ENCODE peak calls at places on chromosomes 12 and 14, in eight cellular contexts. S is glutamatergic neuron, A is pancreas, D is kidney epithelial cell, Z is spleen, E is IMR-90, L is testis, U is stomach. N is an unnamed sample.
A peak's percentile ranks its signal among the peaks of the same experiment; 100 is the strongest.

GRCh38 chr12:59624732-59625455 is 29.1 kb downstream of the SLC16A7 start:
- DNase-seq in D (no peak), L (no peak), E (no peak), U (no peak), A (no peak), Z (no peak), S (peak; percentile 28), N (no peak)

GRCh38 chr14:60951781-60952435 is 29.0 kb downstream of the TRMT5 start:
- DNase-seq in U (no peak), E (no peak), Z (no peak), S (no peak), L (no peak), A (no peak), D (no peak), N (no peak)

GRCh38 chr12:14776236-14776959 is 26.9 kb downstream of the WBP11 start:
- DNase-seq in D (no peak), A (no peak), E (peak; percentile 29), U (no peak), S (no peak), L (no peak), Z (no peak), N (no peak)

GRCh38 chr14:100608586-100609330 is 21.5 kb upstream of the BEGAIN start:
- DNase-seq in E (no peak), D (no peak), A (no peak), L (peak; percentile 35), Z (no peak), S (no peak), U (no peak), N (no peak)

GRCh38 chr12:30064906-30065305 is 281.2 kb upstream of the TMTC1 start:
- DNase-seq in Z (no peak), U (no peak), A (no peak), S (no peak), E (no peak), D (no peak), L (no peak), N (no peak)

GRCh38 chr12:113781415-113782198 is 184.5 kb downstream of the RBM19 start:
- DNase-seq in E (peak; percentile 59), Z (no peak), D (no peak), L (no peak), S (no peak), A (no peak), U (no peak), N (no peak)

GRCh38 chr12:7859552-7859951 is 13.2 kb downstream of the SLC2A14 start:
- DNase-seq in U (no peak), L (no peak), D (no peak), S (no peak), E (peak; percentile 81), A (no peak), Z (no peak), N (no peak)

GRCh38 chr12:53287741-53288216 is 7.6 kb upstream of the PFDN5 start:
- DNase-seq in D (no peak), U (peak; percentile 74), Z (peak; percentile 91), A (no peak), L (peak; percentile 78), S (peak; percentile 84), E (peak; percentile 61), N (peak; percentile 56)

GRCh38 chr12:54360717-54361456 is 3.4 kb downstream of the GPR84 start:
- DNase-seq in L (peak; percentile 92), Z (peak; percentile 86), A (peak; percentile 85), S (peak; percentile 94), E (peak; percentile 82), D (peak; percentile 48), U (peak; percentile 87), N (peak; percentile 88)

GRCh38 chr12:114673169-114673833 is 10.7 kb downstream of the TBX3 start:
- DNase-seq in Z (no peak), D (no peak), A (no peak), L (no peak), S (no peak), U (no peak), E (peak; percentile 93), N (no peak)

GRCh38 chr14:75274899-75275569 is 3.6 kb upstream of the FOS start:
- DNase-seq in L (peak; percentile 64), E (peak; percentile 96), U (no peak), D (no peak), Z (peak; percentile 90), S (no peak), A (no peak), N (no peak)

GRCh38 chr14:65958664-65959562 is 527.3 kb upstream of the CCDC196 start:
- DNase-seq in E (peak; percentile 18), A (no peak), L (no peak), U (no peak), Z (no peak), S (no peak), D (no peak), N (no peak)

GRCh38 chr12:100229036-100229635 is 28.5 kb downstream of the ACTR6 start:
- DNase-seq in U (no peak), E (peak; percentile 13), Z (no peak), A (no peak), S (no peak), D (no peak), L (no peak), N (no peak)

GRCh38 chr12:95548539-95549391 is 2.5 kb downstream of the USP44 start:
- DNase-seq in S (peak; percentile 74), Z (peak; percentile 89), U (peak; percentile 48), A (peak; percentile 82), L (peak; percentile 70), D (no peak), E (peak; percentile 64), N (peak; percentile 58)

GRCh38 chr14:21171128-21171527 is 15.3 kb upstream of the OR5AU1 start:
- DNase-seq in Z (no peak), D (no peak), A (no peak), S (no peak), U (no peak), L (no peak), E (no peak), N (no peak)

GRCh38 chr12:50024227-50024626 is 1.1 kb downstream of the RACGAP1 start:
- DNase-seq in D (no peak), S (no peak), A (no peak), Z (no peak), E (no peak), L (no peak), U (no peak), N (no peak)

GRCh38 chr12:50022903-50023302 is 2.4 kb downstream of the RACGAP1 start:
- DNase-seq in E (no peak), S (no peak), L (no peak), D (no peak), Z (no peak), A (no peak), U (no peak), N (no peak)

GRCh38 chr12:50025187-50026059 is at the start of gene RACGAP1:
- DNase-seq in Z (peak; percentile 96), L (peak; percentile 96), U (peak; percentile 96), D (peak; percentile 83), E (peak; percentile 98), S (peak; percentile 92), A (peak; percentile 98), N (peak; percentile 87)

GRCh38 chr12:50024804-50025186 is 499 bp downstream of the RACGAP1 start:
- DNase-seq in A (no peak), Z (no peak), S (no peak), D (no peak), U (no peak), E (no peak), L (peak; percentile 17), N (no peak)

DNA sequence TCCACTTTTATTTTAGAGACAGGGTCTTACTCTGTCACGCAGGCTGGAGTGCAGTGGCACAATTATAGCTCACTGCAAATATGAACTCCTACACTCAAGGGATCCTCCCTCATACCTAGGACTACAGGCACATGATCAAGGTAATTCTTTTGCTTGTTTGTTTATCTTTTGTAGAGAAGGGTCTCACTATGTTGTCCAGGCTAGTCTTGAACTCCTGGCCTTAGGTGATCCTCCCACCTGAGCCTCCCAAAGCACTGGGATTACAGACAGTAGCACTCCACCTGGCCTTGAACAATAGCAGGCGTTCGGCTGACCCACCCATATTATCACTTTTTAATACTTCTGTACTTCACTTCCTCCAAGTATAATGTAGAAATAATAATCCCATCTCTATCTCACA is 1.4 kb upstream of the RACGAP1 start:
- DNase-seq in A (no peak), Z (peak; percentile 5), E (no peak), L (no peak), S (no peak), U (no peak), D (no peak), N (no peak)
- TF ChIP-seq CTCF in A (no peak), Z (no peak), E (no peak), L (no peak), S (no peak), U (no peak), D (no peak), N (no peak)

DNA sequence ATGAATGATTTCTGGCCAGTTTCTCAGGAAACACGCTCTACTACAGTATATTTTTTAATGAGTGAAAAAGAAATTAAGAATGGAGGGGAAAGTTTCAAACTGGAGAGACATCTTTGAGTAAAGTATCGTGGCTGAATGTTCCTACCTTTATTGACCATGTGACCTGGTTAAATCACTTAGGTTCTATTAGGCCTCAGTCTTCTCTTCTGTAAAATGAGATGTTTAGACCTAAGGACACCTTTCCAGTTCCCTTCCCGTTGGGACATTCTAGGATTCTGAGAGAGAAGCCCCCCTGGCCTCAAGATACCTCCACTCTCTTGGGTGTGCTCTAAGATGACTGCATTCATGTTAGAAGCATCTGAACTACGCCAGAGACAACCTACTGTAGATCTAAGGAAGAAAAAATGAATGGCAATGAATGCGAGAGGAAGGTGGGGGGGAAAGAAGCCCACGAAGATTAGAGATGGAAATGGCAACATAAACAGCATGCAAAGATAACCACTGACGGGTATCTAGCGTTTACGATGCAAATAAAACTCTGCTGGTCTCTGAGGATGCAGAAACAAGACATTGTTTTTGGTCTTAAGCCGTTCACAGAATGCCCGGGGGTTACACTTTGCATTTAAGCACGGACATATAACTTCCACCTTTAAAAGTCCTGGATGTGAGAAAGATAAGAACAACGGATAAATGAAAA is 632 bp upstream of the CPSF6 start:
- DNase-seq in S (no peak), D (no peak), L (no peak), Z (no peak), U (no peak), E (no peak), A (no peak), N (no peak)
- TF ChIP-seq CTCF in S (no peak), D (no peak), L (no peak), Z (no peak), U (no peak), E (no peak), A (no peak), N (no peak)

GRCh38 chr12:132163911-132164288 is 19.6 kb downstream of the NOC4L start:
- DNase-seq in D (no peak), A (no peak), Z (peak; percentile 66), U (no peak), E (no peak), S (peak; percentile 22), L (no peak), N (no peak)
- TF ChIP-seq CTCF in D (no peak), A (no peak), Z (no peak), U (peak; percentile 14), E (no peak), S (peak; percentile 45), L (no peak), N (peak; percentile 46)

DNA sequence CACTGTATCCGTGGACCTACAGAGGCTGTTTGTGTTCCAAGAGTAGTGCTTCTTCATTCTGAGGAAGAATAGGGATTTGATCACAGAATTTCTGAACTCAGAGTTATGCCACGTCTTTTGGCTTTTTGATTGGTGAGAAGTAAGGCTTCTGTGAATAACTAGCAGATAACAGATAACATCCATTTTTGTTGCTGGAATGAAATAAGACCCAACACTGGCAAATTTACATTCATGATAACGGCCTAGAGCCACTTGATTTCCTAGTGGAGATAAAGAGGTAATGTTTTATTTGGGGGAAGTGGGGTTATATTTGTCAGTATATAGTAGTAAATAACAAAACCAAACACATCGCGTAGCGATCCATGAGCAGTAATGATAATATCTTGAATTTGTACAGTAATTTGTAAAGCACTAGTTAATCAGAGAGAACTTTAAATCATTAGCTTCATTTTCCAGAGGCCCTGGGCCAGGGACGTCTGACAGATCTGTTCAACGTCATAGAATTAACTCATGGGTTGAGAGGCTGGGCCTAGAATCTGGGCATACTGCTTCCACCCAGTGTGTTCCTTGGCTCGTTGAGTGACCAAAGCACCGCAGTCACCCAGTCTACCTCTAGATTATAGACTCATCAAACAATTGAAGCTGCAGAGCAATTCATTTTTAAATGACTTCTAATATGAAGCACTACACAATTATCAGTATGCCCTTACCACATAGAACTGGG is 79.6 kb downstream of the HMGA2 start:
- DNase-seq in E (no peak), L (no peak), A (no peak), S (no peak), Z (no peak), U (no peak), D (no peak), N (no peak)
- TF ChIP-seq CTCF in E (no peak), L (no peak), A (no peak), S (no peak), Z (no peak), U (no peak), D (no peak), N (no peak)